ENCODE peak calls at places on chromosomes 6 and 20, in seven cellular contexts. Y is right lobe of liver, O is epithelial cell of esophagus, H is AG04450, G is adrenal gland, D is GM06990, I is IMR-90. K is an unnamed sample.

GRCh38 chr6:160427312-160428068 is 79.3 kb downstream of the SLC22A3 start:
- DNase-seq in I (no peak), O (peak), Y (peak), G (peak), D (no peak), H (no peak), K (peak)

GRCh38 chr20:3797592-3798404 is 1.7 kb downstream of the CDC25B start:
- DNase-seq in I (peak), H (no peak), D (no peak), Y (no peak), G (no peak), O (peak), K (no peak)

GRCh38 chr6:80434951-80435350 is 328.5 kb downstream of the BCKDHB start:
- DNase-seq in G (no peak), Y (no peak), H (no peak), D (no peak), O (no peak), I (no peak), K (no peak)

GRCh38 chr6:20891161-20891560 is 356.9 kb downstream of the CDKAL1 start:
- DNase-seq in I (no peak), G (no peak), D (no peak), O (peak), H (no peak), Y (no peak), K (no peak)

GRCh38 chr6:35562060-35562459 is 49.4 kb upstream of the TULP1 start:
- DNase-seq in D (no peak), Y (no peak), I (peak), H (no peak), G (peak), O (peak), K (peak)

GRCh38 chr6:42120895-42121865 is 21.2 kb downstream of the C6orf132 start:
- DNase-seq in Y (no peak), G (no peak), I (no peak), D (no peak), O (no peak), H (no peak), K (no peak)

GRCh38 chr6:1657116-1657776 is 47.5 kb downstream of the FOXC1 start:
- DNase-seq in I (no peak), O (no peak), D (no peak), G (no peak), H (no peak), Y (no peak), K (no peak)

GRCh38 chr20:24705486-24705885 is 236.1 kb downstream of the SYNDIG1 start:
- DNase-seq in H (no peak), Y (no peak), G (no peak), D (no peak), I (no peak), O (no peak), K (no peak)

GRCh38 chr20:40080059-40080652 is 608.9 kb downstream of the MAFB start:
- DNase-seq in O (no peak), I (no peak), D (no peak), Y (no peak), H (no peak), G (peak), K (no peak)

GRCh38 chr6:145360865-145361264 is 374.5 kb downstream of the EPM2A start:
- DNase-seq in G (no peak), D (no peak), Y (no peak), I (no peak), O (no peak), H (no peak), K (no peak)

GRCh38 chr6:129644567-129645015 is 65.4 kb downstream of the ARHGAP18 start:
- DNase-seq in I (peak), O (no peak), D (no peak), Y (no peak), G (no peak), H (no peak), K (peak)

GRCh38 chr6:16698988-16699868 is 62.0 kb downstream of the ATXN1 start:
- DNase-seq in O (peak), D (no peak), H (no peak), G (peak), Y (no peak), I (peak), K (peak)

GRCh38 chr6:16674666-16675392 is 86.4 kb downstream of the ATXN1 start:
- DNase-seq in O (no peak), Y (no peak), H (no peak), I (peak), D (no peak), G (no peak), K (peak)

GRCh38 chr6:119355157-119355556 is 5.6 kb upstream of the MAN1A1 start:
- DNase-seq in Y (no peak), G (peak), I (no peak), O (no peak), D (no peak), H (no peak), K (peak)

GRCh38 chr6:37690964-37691735 is 6.5 kb downstream of the MDGA1 start:
- DNase-seq in I (peak), G (no peak), H (no peak), D (no peak), O (peak), Y (no peak), K (peak)

GRCh38 chr6:139567095-139567494 is 192.6 kb upstream of the CITED2 start:
- DNase-seq in Y (no peak), D (no peak), G (no peak), I (no peak), O (no peak), H (no peak), K (peak)

GRCh38 chr6:33984466-33985332 is 161.2 kb downstream of the GRM4 start:
- DNase-seq in G (no peak), D (no peak), H (no peak), I (no peak), Y (peak), O (no peak), K (no peak)

GRCh38 chr6:148720897-148721296 is 25.9 kb upstream of the UST start:
- DNase-seq in G (no peak), H (no peak), D (no peak), O (peak), I (no peak), Y (no peak), K (peak)

GRCh38 chr6:157265186-157265585 is 58.1 kb downstream of the TMEM242 start:
- DNase-seq in H (no peak), I (no peak), Y (peak), O (no peak), G (no peak), D (no peak), K (no peak)

GRCh38 chr6:126721581-126722145 is 381.7 kb downstream of the CENPW start:
- DNase-seq in Y (no peak), G (no peak), D (no peak), H (peak), I (peak), O (peak), K (peak)

GRCh38 chr6:42453649-42454427 is 2.1 kb upstream of the TRERF1 start:
- DNase-seq in Y (no peak), D (peak), H (no peak), G (peak), O (peak), I (peak), K (peak)

GRCh38 chr6:42898891-42899361 is 16.9 kb upstream of the PTCRA start:
- DNase-seq in D (no peak), G (peak), O (peak), I (peak), H (no peak), Y (peak), K (peak)

GRCh38 chr6:33163540-33163939 is 28.7 kb downstream of the COL11A2 start:
- DNase-seq in I (no peak), O (no peak), Y (no peak), G (no peak), H (no peak), D (no peak), K (no peak)

GRCh38 chr20:12201289-12201991 is 283.7 kb downstream of the BTBD3 start:
- DNase-seq in I (peak), H (no peak), D (no peak), O (peak), Y (no peak), G (no peak), K (peak)

GRCh38 chr6:7169296-7169721 is 61.5 kb downstream of the RREB1 start:
- DNase-seq in O (no peak), I (no peak), Y (no peak), D (no peak), H (no peak), G (peak), K (no peak)

GRCh38 chr6:52904562-52905279 is 4.8 kb downstream of the GSTA3 start:
- DNase-seq in O (peak), Y (no peak), G (no peak), H (no peak), D (peak), I (no peak), K (peak)

GRCh38 chr20:63895886-63896135 is 885 bp downstream of the DNAJC5 start:
- DNase-seq in H (no peak), Y (no peak), I (peak), G (no peak), D (no peak), O (peak), K (peak)

GRCh38 chr6:169263836-169264608 is 10.4 kb upstream of the THBS2 start:
- DNase-seq in O (peak), H (no peak), Y (no peak), D (no peak), G (peak), I (peak), K (peak)

GRCh38 chr6:8674088-8674487 is 238.7 kb upstream of the SLC35B3 start:
- DNase-seq in Y (no peak), D (no peak), G (no peak), H (no peak), O (no peak), I (no peak), K (no peak)

GRCh38 chr6:6695711-6696048 is 107.2 kb downstream of the LY86 start:
- DNase-seq in H (no peak), O (no peak), I (no peak), G (no peak), D (no peak), Y (no peak), K (peak)

GRCh38 chr6:93468291-93468690 is 48.9 kb upstream of the EPHA7 start:
- DNase-seq in H (no peak), G (no peak), I (no peak), O (no peak), Y (no peak), D (no peak), K (no peak)

GRCh38 chr6:122623279-122623678 is 13.1 kb downstream of the PKIB start:
- DNase-seq in D (no peak), G (no peak), I (no peak), Y (no peak), H (no peak), O (peak), K (peak)

GRCh38 chr6:132300323-132300949 is 100.8 kb downstream of the MOXD1 start:
- DNase-seq in D (no peak), H (peak), Y (peak), G (peak), I (peak), O (peak), K (peak)

GRCh38 chr20:2528671-2529070 is 7.7 kb upstream of the TMC2 start:
- DNase-seq in H (no peak), D (no peak), Y (no peak), I (no peak), G (no peak), O (no peak), K (no peak)

GRCh38 chr6:1498491-1499113 is 109.2 kb downstream of the FOXF2 start:
- DNase-seq in Y (no peak), G (no peak), O (no peak), I (peak), D (no peak), H (no peak), K (peak)

GRCh38 chr20:63178889-63179751 is 36.8 kb downstream of the YTHDF1 start:
- DNase-seq in D (peak), H (no peak), O (peak), G (peak), Y (no peak), I (peak), K (no peak)

GRCh38 chr20:58130574-58130973 is 97.9 kb downstream of the ANKRD60 start:
- DNase-seq in H (no peak), I (no peak), G (no peak), D (no peak), O (no peak), Y (no peak), K (no peak)

GRCh38 chr6:143262859-143263258 is 187.6 kb downstream of the ADAT2 start:
- DNase-seq in G (no peak), Y (no peak), O (no peak), I (no peak), H (no peak), D (no peak), K (no peak)

GRCh38 chr6:106510090-106510970 is 119.0 kb downstream of the RTN4IP1 start:
- DNase-seq in G (peak), O (peak), Y (peak), I (no peak), H (no peak), D (peak), K (peak)
- TF ChIP-seq CTCF in G (no peak), O (no peak), Y (no peak), I (no peak), H (no peak), D (peak), K (peak)

DNA sequence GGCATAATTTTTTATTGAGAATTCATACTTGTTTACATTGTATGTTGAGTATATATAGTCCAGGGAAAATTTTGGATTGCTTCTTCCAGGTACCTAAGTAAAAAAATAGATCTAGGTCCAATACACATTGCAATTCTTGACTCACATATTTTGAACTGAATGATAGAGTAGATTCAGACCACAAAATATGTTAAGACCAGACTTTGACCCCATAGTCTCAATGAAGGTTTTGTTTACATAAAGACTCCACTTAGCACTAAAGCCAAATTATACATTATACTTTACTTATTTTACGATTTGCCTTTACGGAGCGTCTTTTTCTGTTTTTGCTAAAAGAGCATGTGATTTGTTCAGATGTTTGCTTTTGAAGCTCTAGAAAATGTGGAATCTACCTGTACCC is 144.1 kb upstream of the PTCHD4 start:
- DNase-seq in I (no peak), O (no peak), D (no peak), G (no peak), H (no peak), Y (no peak), K (no peak)
- H3K4me3 ChIP-seq in I (no peak), O (no peak), D (no peak), G (no peak), H (no peak), Y (no peak), K (no peak)

GRCh38 chr6:147390909-147391536 is 117.5 kb upstream of the SAMD5 start:
- DNase-seq in D (no peak), I (peak), Y (no peak), O (peak), H (no peak), G (peak), K (peak)
- TF ChIP-seq CTCF in D (no peak), I (peak), Y (peak), O (peak), H (no peak), G (peak), K (peak)

GRCh38 chr6:134312038-134312660 is 5.8 kb downstream of the SGK1 start:
- DNase-seq in Y (no peak), D (no peak), O (no peak), H (no peak), G (no peak), I (no peak), K (no peak)
- H3K4me3 ChIP-seq in Y (no peak), D (no peak), O (no peak), H (no peak), G (no peak), I (no peak), K (no peak)

GRCh38 chr6:133953634-133954415 is 801 bp downstream of the TBPL1 start:
- DNase-seq in Y (no peak), D (no peak), I (no peak), H (no peak), O (no peak), G (no peak), K (no peak)

GRCh38 chr6:133952815-133953633 is at the start of gene TBPL1:
- DNase-seq in I (peak), Y (peak), H (peak), D (peak), O (peak), G (peak), K (peak)

GRCh38 chr6:133955136-133955576 is 2.1 kb downstream of the TBPL1 start:
- DNase-seq in I (no peak), H (no peak), D (no peak), O (no peak), Y (no peak), G (no peak), K (no peak)

GRCh38 chr6:133951227-133951626 is 1.8 kb upstream of the TBPL1 start:
- DNase-seq in Y (no peak), H (no peak), D (no peak), G (no peak), O (no peak), I (no peak), K (no peak)

GRCh38 chr6:133951881-133952814 is 876 bp upstream of the TBPL1 start:
- DNase-seq in I (peak), D (peak), Y (peak), G (peak), O (peak), H (peak), K (peak)
- TF ChIP-seq CTCF in I (peak), D (peak), Y (peak), G (peak), O (peak), H (peak), K (peak)

GRCh38 chr6:4313044-4313686 is 177.8 kb upstream of the ECI2 start:
- DNase-seq in H (peak), G (peak), Y (no peak), I (peak), D (no peak), O (peak), K (peak)
- H3K4me3 ChIP-seq in H (no peak), G (no peak), Y (no peak), I (peak), D (no peak), O (no peak), K (no peak)

GRCh38 chr6:137093183-137094069 is 48.7 kb upstream of the IL20RA start:
- DNase-seq in D (no peak), Y (no peak), I (no peak), O (no peak), H (no peak), G (no peak), K (no peak)

GRCh38 chr6:137095093-137095492 is 50.3 kb upstream of the IL20RA start:
- DNase-seq in G (no peak), O (no peak), Y (no peak), H (no peak), D (no peak), I (no peak), K (no peak)

GRCh38 chr6:137092018-137092417 is 47.3 kb upstream of the IL20RA start:
- DNase-seq in O (no peak), I (no peak), D (no peak), H (no peak), G (peak), Y (no peak), K (no peak)

GRCh38 chr6:137095651-137096238 is 51.0 kb upstream of the IL20RA start:
- DNase-seq in G (no peak), D (peak), O (no peak), H (no peak), I (no peak), Y (no peak), K (no peak)

GRCh38 chr6:137094411-137095008 is 49.7 kb upstream of the IL20RA start:
- DNase-seq in D (peak), I (peak), Y (peak), O (peak), G (peak), H (peak), K (peak)
- TF ChIP-seq CTCF in D (peak), I (peak), Y (peak), O (peak), G (peak), H (peak), K (peak)

GRCh38 chr6:44269921-44270525 is at the start of gene TMEM151B:
- DNase-seq in D (no peak), Y (no peak), H (no peak), I (no peak), G (no peak), O (no peak), K (no peak)
- H3K4me3 ChIP-seq in D (peak), Y (no peak), H (peak), I (no peak), G (no peak), O (no peak), K (no peak)

DNA sequence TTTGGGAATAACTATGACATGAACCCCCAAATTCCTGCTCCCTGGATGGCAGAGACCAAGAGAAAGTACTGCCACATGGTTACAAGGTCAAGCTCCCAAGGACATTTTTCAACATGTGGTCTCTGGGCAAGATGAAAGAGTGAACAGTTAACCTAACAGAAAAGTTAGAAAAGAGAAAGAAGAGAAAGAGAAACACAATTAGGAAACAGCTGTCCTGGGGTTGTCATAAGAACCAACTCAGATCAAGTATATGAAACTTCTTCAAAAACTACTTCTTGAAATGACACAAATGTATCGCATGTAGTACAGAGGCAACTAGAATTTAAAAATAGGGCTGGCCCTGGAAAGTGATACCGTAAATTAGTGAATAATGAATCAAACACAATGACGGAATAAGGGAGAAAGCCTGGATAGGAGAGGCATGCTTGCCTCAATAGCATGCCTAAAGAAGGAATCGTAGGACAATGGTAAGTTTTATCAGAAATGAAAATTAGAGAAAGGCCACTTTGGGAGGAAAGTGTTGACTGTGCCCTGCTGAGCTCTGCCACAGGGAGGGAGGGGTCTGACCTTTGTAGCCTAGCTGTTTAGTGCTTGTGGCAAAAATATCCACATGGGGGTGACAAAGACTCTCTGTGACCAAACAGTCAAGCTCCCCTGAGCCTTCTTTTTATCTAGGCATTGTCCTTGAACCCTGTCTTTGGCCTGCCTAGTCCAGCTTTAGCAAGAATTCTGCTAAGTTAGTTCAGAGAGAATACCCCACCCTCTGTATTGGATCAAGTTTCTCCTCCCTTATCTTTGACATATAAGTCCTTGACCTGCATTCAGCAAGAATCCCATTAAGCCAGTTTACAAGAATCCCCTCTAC is 4.3 kb upstream of the DCBLD1 start:
- DNase-seq in D (no peak), Y (peak), G (peak), H (no peak), O (peak), I (no peak), K (peak)
- TF ChIP-seq CTCF in D (peak), Y (peak), G (peak), H (no peak), O (peak), I (peak), K (peak)